ENCODE peak calls at places on chromosomes 5 and 9, in eight cellular contexts. One of them, this sample, is unnamed.
A peak's percentile ranks its signal among the peaks of the same experiment; 100 is the strongest.

GRCh38 chr9:87671925-87672324 is 54.0 kb upstream of the CTSL start:
- DNase-seq in suprapubic skin: no peak
- DNase-seq in cardiac muscle cell: no peak
- DNase-seq in left ventricle myocardium inferior: no peak
- DNase-seq in right atrium auricular region: peak; percentile 21
- DNase-seq in upper lobe of right lung: no peak
- DNase-seq in IMR-90: no peak
- DNase-seq in hepatocyte: no peak
- DNase-seq in this sample: no peak

GRCh38 chr9:128781186-128782070 is 5.6 kb upstream of the TBC1D13 start:
- DNase-seq in cardiac muscle cell: no peak
- DNase-seq in IMR-90: no peak
- DNase-seq in hepatocyte: no peak
- DNase-seq in suprapubic skin: no peak
- DNase-seq in upper lobe of right lung: no peak
- DNase-seq in right atrium auricular region: no peak
- DNase-seq in left ventricle myocardium inferior: no peak
- DNase-seq in this sample: no peak

GRCh38 chr9:83188272-83188671 is 125.3 kb upstream of the RASEF start:
- DNase-seq in suprapubic skin: no peak
- DNase-seq in IMR-90: no peak
- DNase-seq in cardiac muscle cell: peak; percentile 23
- DNase-seq in left ventricle myocardium inferior: no peak
- DNase-seq in upper lobe of right lung: no peak
- DNase-seq in right atrium auricular region: no peak
- DNase-seq in hepatocyte: no peak
- DNase-seq in this sample: no peak

GRCh38 chr5:155728146-155728856 is 598.7 kb upstream of the SGCD start:
- DNase-seq in upper lobe of right lung: peak; percentile 80
- DNase-seq in right atrium auricular region: no peak
- DNase-seq in cardiac muscle cell: peak; percentile 50
- DNase-seq in hepatocyte: peak; percentile 82
- DNase-seq in left ventricle myocardium inferior: peak; percentile 69
- DNase-seq in suprapubic skin: no peak
- DNase-seq in IMR-90: peak; percentile 16
- DNase-seq in this sample: peak; percentile 33

GRCh38 chr5:79284852-79285251 is 48.9 kb downstream of the JMY start:
- DNase-seq in suprapubic skin: no peak
- DNase-seq in IMR-90: peak; percentile 72
- DNase-seq in upper lobe of right lung: no peak
- DNase-seq in hepatocyte: no peak
- DNase-seq in right atrium auricular region: no peak
- DNase-seq in cardiac muscle cell: no peak
- DNase-seq in left ventricle myocardium inferior: no peak
- DNase-seq in this sample: no peak

GRCh38 chr9:125142560-125143376 is 560 bp downstream of the SCAI start:
- DNase-seq in suprapubic skin: no peak
- DNase-seq in hepatocyte: peak; percentile 19
- DNase-seq in right atrium auricular region: peak; percentile 56
- DNase-seq in upper lobe of right lung: no peak
- DNase-seq in cardiac muscle cell: peak; percentile 9
- DNase-seq in left ventricle myocardium inferior: no peak
- DNase-seq in IMR-90: no peak
- DNase-seq in this sample: no peak

GRCh38 chr9:86354882-86355399 is 731 bp upstream of the TUT7 start:
- DNase-seq in cardiac muscle cell: peak; percentile 28
- DNase-seq in IMR-90: no peak
- DNase-seq in hepatocyte: no peak
- DNase-seq in left ventricle myocardium inferior: no peak
- DNase-seq in suprapubic skin: no peak
- DNase-seq in upper lobe of right lung: no peak
- DNase-seq in right atrium auricular region: no peak
- DNase-seq in this sample: no peak

GRCh38 chr5:148437249-148437648 is 53.5 kb downstream of the FBXO38 start:
- DNase-seq in hepatocyte: no peak
- DNase-seq in right atrium auricular region: no peak
- DNase-seq in left ventricle myocardium inferior: no peak
- DNase-seq in suprapubic skin: no peak
- DNase-seq in IMR-90: peak; percentile 3
- DNase-seq in upper lobe of right lung: no peak
- DNase-seq in cardiac muscle cell: no peak
- DNase-seq in this sample: no peak

GRCh38 chr5:37717276-37717612 is 122.6 kb downstream of the GDNF start:
- DNase-seq in cardiac muscle cell: no peak
- DNase-seq in IMR-90: no peak
- DNase-seq in upper lobe of right lung: no peak
- DNase-seq in right atrium auricular region: no peak
- DNase-seq in hepatocyte: no peak
- DNase-seq in left ventricle myocardium inferior: no peak
- DNase-seq in suprapubic skin: no peak
- DNase-seq in this sample: no peak

GRCh38 chr9:131447148-131447547 is 53.3 kb downstream of the PRRC2B start:
- DNase-seq in left ventricle myocardium inferior: no peak
- DNase-seq in suprapubic skin: no peak
- DNase-seq in IMR-90: no peak
- DNase-seq in cardiac muscle cell: no peak
- DNase-seq in right atrium auricular region: no peak
- DNase-seq in upper lobe of right lung: no peak
- DNase-seq in hepatocyte: no peak
- DNase-seq in this sample: no peak

GRCh38 chr9:96327694-96328352 is 25.8 kb upstream of the HSD17B3 start:
- DNase-seq in right atrium auricular region: no peak
- DNase-seq in upper lobe of right lung: no peak
- DNase-seq in left ventricle myocardium inferior: no peak
- DNase-seq in suprapubic skin: no peak
- DNase-seq in IMR-90: peak; percentile 59
- DNase-seq in hepatocyte: peak; percentile 80
- DNase-seq in cardiac muscle cell: peak; percentile 77
- DNase-seq in this sample: peak; percentile 46

GRCh38 chr5:147949711-147950573 is 43.6 kb upstream of the C5orf46 start:
- DNase-seq in upper lobe of right lung: no peak
- DNase-seq in IMR-90: peak; percentile 39
- DNase-seq in left ventricle myocardium inferior: no peak
- DNase-seq in cardiac muscle cell: peak; percentile 53
- DNase-seq in suprapubic skin: no peak
- DNase-seq in hepatocyte: peak; percentile 66
- DNase-seq in right atrium auricular region: no peak
- DNase-seq in this sample: no peak

GRCh38 chr5:149271195-149271716 is 403 bp upstream of the AFAP1L1 start:
- DNase-seq in left ventricle myocardium inferior: no peak
- DNase-seq in right atrium auricular region: no peak
- DNase-seq in hepatocyte: peak; percentile 44
- DNase-seq in cardiac muscle cell: no peak
- DNase-seq in suprapubic skin: no peak
- DNase-seq in upper lobe of right lung: no peak
- DNase-seq in IMR-90: no peak
- DNase-seq in this sample: no peak

GRCh38 chr9:74322661-74323314 is 174.3 kb upstream of the RORB start:
- DNase-seq in suprapubic skin: no peak
- DNase-seq in hepatocyte: no peak
- DNase-seq in IMR-90: no peak
- DNase-seq in cardiac muscle cell: no peak
- DNase-seq in right atrium auricular region: no peak
- DNase-seq in upper lobe of right lung: no peak
- DNase-seq in left ventricle myocardium inferior: no peak
- DNase-seq in this sample: no peak

GRCh38 chr9:74935008-74935407 is 17.7 kb downstream of the C9orf40 start:
- DNase-seq in cardiac muscle cell: no peak
- DNase-seq in IMR-90: peak; percentile 16
- DNase-seq in suprapubic skin: no peak
- DNase-seq in left ventricle myocardium inferior: no peak
- DNase-seq in right atrium auricular region: no peak
- DNase-seq in upper lobe of right lung: no peak
- DNase-seq in hepatocyte: no peak
- DNase-seq in this sample: no peak

GRCh38 chr9:112753725-112754124 is 3.2 kb downstream of the SNX30 start:
- DNase-seq in upper lobe of right lung: no peak
- DNase-seq in suprapubic skin: no peak
- DNase-seq in right atrium auricular region: no peak
- DNase-seq in hepatocyte: peak; percentile 57
- DNase-seq in cardiac muscle cell: peak; percentile 86
- DNase-seq in left ventricle myocardium inferior: no peak
- DNase-seq in IMR-90: peak; percentile 94
- DNase-seq in this sample: no peak

GRCh38 chr5:96962540-96962991 is 26.7 kb downstream of the LNPEP start:
- DNase-seq in right atrium auricular region: no peak
- DNase-seq in IMR-90: no peak
- DNase-seq in upper lobe of right lung: no peak
- DNase-seq in cardiac muscle cell: no peak
- DNase-seq in suprapubic skin: no peak
- DNase-seq in hepatocyte: no peak
- DNase-seq in left ventricle myocardium inferior: no peak
- DNase-seq in this sample: no peak

GRCh38 chr5:56549096-56549886 is 266.1 kb upstream of the MAP3K1 start:
- DNase-seq in hepatocyte: no peak
- DNase-seq in right atrium auricular region: no peak
- DNase-seq in IMR-90: no peak
- DNase-seq in suprapubic skin: no peak
- DNase-seq in left ventricle myocardium inferior: no peak
- DNase-seq in upper lobe of right lung: no peak
- DNase-seq in cardiac muscle cell: no peak
- DNase-seq in this sample: no peak

DNA sequence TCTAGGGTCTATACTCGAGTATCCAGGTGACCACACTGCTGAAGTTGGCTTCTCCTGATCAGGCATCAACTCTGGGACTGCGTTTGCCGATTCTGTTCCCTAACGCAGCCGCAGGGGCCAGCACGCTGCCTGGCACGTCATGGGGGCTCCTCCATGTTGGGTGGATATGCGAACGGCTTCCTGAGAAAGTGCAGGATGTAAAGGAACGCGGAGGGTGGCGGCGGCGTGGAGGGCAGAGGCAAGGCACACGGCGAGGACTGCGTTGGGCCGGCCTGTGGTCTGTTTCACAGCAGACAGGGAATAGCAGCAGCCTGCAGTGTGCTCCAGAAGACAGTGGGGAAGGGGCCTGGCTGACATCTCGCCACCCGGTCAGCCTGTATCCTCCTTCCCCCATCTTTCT is 3.8 kb downstream of the LCN10 start:
- DNase-seq in upper lobe of right lung: no peak
- DNase-seq in cardiac muscle cell: no peak
- DNase-seq in right atrium auricular region: no peak
- DNase-seq in hepatocyte: no peak
- DNase-seq in IMR-90: no peak
- DNase-seq in suprapubic skin: no peak
- DNase-seq in left ventricle myocardium inferior: no peak
- DNase-seq in this sample: no peak
- H3K4me1 ChIP-seq in upper lobe of right lung: peaks cover 17% of the 10 kb centered on the region
- H3K4me1 ChIP-seq in cardiac muscle cell: no peaks in the 10 kb centered on the region
- H3K4me1 ChIP-seq in right atrium auricular region: no peaks in the 10 kb centered on the region
- H3K4me1 ChIP-seq in hepatocyte: peaks cover 7% of the 10 kb centered on the region
- H3K4me1 ChIP-seq in IMR-90: peaks cover 3% of the 10 kb centered on the region
- H3K4me1 ChIP-seq in suprapubic skin: peaks cover 33% of the 10 kb centered on the region
- H3K4me1 ChIP-seq in left ventricle myocardium inferior: peaks cover 29% of the 10 kb centered on the region
- H3K4me1 ChIP-seq in this sample: peaks cover 13% of the 10 kb centered on the region

GRCh38 chr5:66249920-66250319 is 105.8 kb downstream of the SREK1 start:
- DNase-seq in hepatocyte: no peak
- DNase-seq in upper lobe of right lung: no peak
- DNase-seq in left ventricle myocardium inferior: no peak
- DNase-seq in IMR-90: no peak
- DNase-seq in cardiac muscle cell: no peak
- DNase-seq in suprapubic skin: no peak
- DNase-seq in right atrium auricular region: no peak
- DNase-seq in this sample: no peak
- H3K27ac ChIP-seq in hepatocyte: no peak overlapping the region
- H3K27ac ChIP-seq in upper lobe of right lung: no peak overlapping the region
- H3K27ac ChIP-seq in left ventricle myocardium inferior: no peak overlapping the region
- H3K27ac ChIP-seq in IMR-90: no peak overlapping the region
- H3K27ac ChIP-seq in cardiac muscle cell: no peak overlapping the region
- H3K27ac ChIP-seq in suprapubic skin: no peak overlapping the region
- H3K27ac ChIP-seq in right atrium auricular region: no peak overlapping the region
- H3K27ac ChIP-seq in this sample: no peak overlapping the region

DNA sequence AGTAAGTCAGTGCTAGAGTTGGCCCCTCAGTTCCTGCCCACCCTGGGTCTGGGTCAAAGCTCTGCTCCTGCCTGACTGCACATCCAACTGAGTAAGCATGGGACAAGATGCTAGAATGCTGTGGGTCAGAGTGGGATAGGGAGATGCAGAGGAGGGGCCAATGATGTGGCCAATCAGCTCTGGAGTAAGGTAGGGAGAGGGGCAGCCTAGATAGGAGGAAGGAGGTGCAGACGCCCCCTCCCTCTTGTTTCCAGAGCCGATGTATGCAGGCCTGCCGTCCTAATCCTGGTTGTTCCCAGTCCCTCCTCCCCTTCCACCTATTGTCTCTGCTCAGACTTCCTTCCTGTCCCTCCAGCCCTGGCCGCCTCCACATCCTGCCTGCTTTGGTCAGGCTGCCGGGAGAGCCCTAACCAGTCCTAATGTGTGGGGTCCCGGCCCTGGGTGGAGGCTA is 1.3 kb downstream of the ARAP3 start:
- DNase-seq in suprapubic skin: no peak
- DNase-seq in IMR-90: peak; percentile 41
- DNase-seq in upper lobe of right lung: no peak
- DNase-seq in hepatocyte: no peak
- DNase-seq in left ventricle myocardium inferior: peak; percentile 67
- DNase-seq in right atrium auricular region: peak; percentile 68
- DNase-seq in cardiac muscle cell: peak; percentile 74
- DNase-seq in this sample: no peak
- H3K4me3 ChIP-seq in suprapubic skin: peak overlapping the region; percentile 60
- H3K4me3 ChIP-seq in IMR-90: no peak overlapping the region
- H3K4me3 ChIP-seq in upper lobe of right lung: peak overlapping the region; percentile 56
- H3K4me3 ChIP-seq in hepatocyte: no peak overlapping the region
- H3K4me3 ChIP-seq in left ventricle myocardium inferior: peak overlapping the region; percentile 75
- H3K4me3 ChIP-seq in right atrium auricular region: peak overlapping the region; percentile 44
- H3K4me3 ChIP-seq in cardiac muscle cell: no peak overlapping the region
- H3K4me3 ChIP-seq in this sample: no peak overlapping the region

GRCh38 chr5:138841531-138841930 is 33.6 kb downstream of the LRRTM2 start:
- DNase-seq in hepatocyte: no peak
- DNase-seq in upper lobe of right lung: no peak
- DNase-seq in IMR-90: no peak
- DNase-seq in cardiac muscle cell: no peak
- DNase-seq in suprapubic skin: no peak
- DNase-seq in right atrium auricular region: no peak
- DNase-seq in left ventricle myocardium inferior: no peak
- DNase-seq in this sample: no peak
- H3K4me1 ChIP-seq in hepatocyte: no peaks in the 10 kb centered on the region
- H3K4me1 ChIP-seq in upper lobe of right lung: peaks cover 16% of the 10 kb centered on the region
- H3K4me1 ChIP-seq in IMR-90: peaks cover 19% of the 10 kb centered on the region
- H3K4me1 ChIP-seq in cardiac muscle cell: peaks cover 16% of the 10 kb centered on the region
- H3K4me1 ChIP-seq in suprapubic skin: peaks cover 31% of the 10 kb centered on the region
- H3K4me1 ChIP-seq in right atrium auricular region: no peaks in the 10 kb centered on the region
- H3K4me1 ChIP-seq in left ventricle myocardium inferior: peaks cover 74% of the 10 kb centered on the region
- H3K4me1 ChIP-seq in this sample: no peaks in the 10 kb centered on the region

DNA sequence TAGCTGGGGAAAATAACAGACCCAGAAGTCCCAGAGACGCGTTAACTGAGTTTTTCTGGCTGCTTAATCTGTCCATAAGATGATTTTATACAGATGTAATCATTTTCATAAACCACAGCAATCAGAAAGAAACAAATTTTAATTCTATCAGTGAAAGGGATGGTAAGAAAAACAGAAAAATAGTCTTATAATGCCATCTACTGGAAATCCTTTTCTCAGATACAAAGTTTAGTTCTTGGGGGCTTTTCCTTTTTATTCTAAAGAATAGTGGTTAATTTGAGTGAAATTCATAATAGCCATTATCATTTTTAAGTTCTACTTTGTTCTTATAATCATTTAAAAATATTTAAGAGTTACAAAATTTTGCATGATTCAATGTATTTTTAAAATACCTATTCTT is 44.4 kb downstream of the DROSHA start:
- DNase-seq in right atrium auricular region: no peak
- DNase-seq in IMR-90: peak; percentile 11
- DNase-seq in left ventricle myocardium inferior: no peak
- DNase-seq in cardiac muscle cell: no peak
- DNase-seq in hepatocyte: no peak
- DNase-seq in upper lobe of right lung: no peak
- DNase-seq in suprapubic skin: no peak
- DNase-seq in this sample: no peak
- H3K27ac ChIP-seq in right atrium auricular region: no peak overlapping the region
- H3K27ac ChIP-seq in IMR-90: no peak overlapping the region
- H3K27ac ChIP-seq in left ventricle myocardium inferior: no peak overlapping the region
- H3K27ac ChIP-seq in cardiac muscle cell: no peak overlapping the region
- H3K27ac ChIP-seq in hepatocyte: no peak overlapping the region
- H3K27ac ChIP-seq in upper lobe of right lung: no peak overlapping the region
- H3K27ac ChIP-seq in suprapubic skin: no peak overlapping the region
- H3K27ac ChIP-seq in this sample: no peak overlapping the region